ENCODE peak calls at places on chromosome 4, in five cellular contexts. X is activated naive CD4-positive, alpha-beta T cell; D is NCI-H2171 treated with DMSO at 0.1 percent for 48 hours; M is breast epithelium; P is activated T-cell treated with anti-CD3 and anti-CD28 coated beads for 48 hours. F is an unnamed sample.

GRCh38 chr4:113636877-113637276 is 124.7 kb downstream of the CAMK2D start:
- DNase-seq in X (no peak), D (no peak), M (no peak), P (no peak), F (no peak)

GRCh38 chr4:38531126-38531737 is 132.8 kb upstream of the KLF3 start:
- DNase-seq in X (no peak), D (peak), M (no peak), P (no peak), F (no peak)

GRCh38 chr4:84680956-84681355 is 98.0 kb downstream of the CDS1 start:
- DNase-seq in X (no peak), D (no peak), M (no peak), P (no peak), F (no peak)

GRCh38 chr4:10085386-10085785 is 31.2 kb downstream of the WDR1 start:
- DNase-seq in X (no peak), D (no peak), M (no peak), P (no peak), F (no peak)

GRCh38 chr4:149997881-149998421 is 80.3 kb upstream of the DCLK2 start:
- DNase-seq in X (no peak), D (no peak), M (no peak), P (peak), F (no peak)

GRCh38 chr4:163612762-163613161 is 118.3 kb downstream of the TMA16 start:
- DNase-seq in X (no peak), D (no peak), M (no peak), P (no peak), F (no peak)

GRCh38 chr4:8355864-8356565 is 84.5 kb downstream of the ACOX3 start:
- DNase-seq in X (no peak), D (no peak), M (no peak), P (no peak), F (peak)

GRCh38 chr4:152590179-152591031 is 54.5 kb upstream of the FBXW7 start:
- DNase-seq in X (no peak), D (peak), M (peak), P (no peak), F (no peak)